ENCODE peak calls at places on chromosomes 4 and X, in seven cellular contexts. C is tibial nerve, E is cardiac muscle cell, F is foreskin fibroblast, Q is astrocyte of the cerebellum, Z is left ventricle myocardium inferior, L is psoas muscle. D is an unnamed sample.

GRCh38 chrX:72048515-72049455 is 82.9 kb downstream of the RTL5 start:
- DNase-seq in E (no peak), Z (no peak), F (no peak), C (no peak), Q (no peak), L (no peak), D (no peak)

GRCh38 chrX:153866302-153867019 is 19.5 kb downstream of the L1CAM start:
- DNase-seq in L (no peak), F (no peak), Q (no peak), C (no peak), E (no peak), Z (no peak), D (no peak)

GRCh38 chr4:74319506-74319905 is 11.2 kb downstream of the EPGN start:
- DNase-seq in F (no peak), Q (no peak), E (no peak), L (no peak), Z (no peak), C (no peak), D (no peak)

GRCh38 chr4:5810770-5811430 is 82.0 kb downstream of the CRMP1 start:
- DNase-seq in F (no peak), C (no peak), E (no peak), Q (no peak), Z (no peak), L (no peak), D (no peak)

GRCh38 chrX:21885568-21885967 is 29.8 kb downstream of the YY2 start:
- DNase-seq in Z (no peak), Q (peak; percentile 5), F (peak; percentile 45), L (no peak), E (peak; percentile 61), C (no peak), D (no peak)

GRCh38 chr4:134935320-134935719 is 733.7 kb upstream of the PABPC4L start:
- DNase-seq in C (peak; percentile 7), F (no peak), Z (no peak), L (no peak), E (peak; percentile 11), Q (no peak), D (no peak)

GRCh38 chrX:53280703-53281320 is 572 bp downstream of the IQSEC2 start:
- DNase-seq in Q (no peak), L (peak; percentile 83), F (peak; percentile 52), C (peak; percentile 56), E (peak; percentile 54), Z (peak; percentile 71), D (no peak)

GRCh38 chr4:8160233-8160560 is 1.6 kb upstream of the ABLIM2 start:
- DNase-seq in E (no peak), C (no peak), L (no peak), F (no peak), Z (no peak), Q (no peak), D (no peak)

GRCh38 chrX:13669246-13669689 is 16.3 kb downstream of the TCEANC start:
- DNase-seq in E (peak; percentile 95), Z (peak; percentile 18), C (peak; percentile 72), L (no peak), F (peak; percentile 77), Q (peak; percentile 95), D (no peak)

GRCh38 chr4:110516106-110516922 is 40.4 kb downstream of the ENPEP start:
- DNase-seq in F (peak; percentile 69), Z (peak; percentile 35), Q (no peak), C (peak; percentile 65), E (peak; percentile 75), L (peak; percentile 63), D (peak; percentile 31)

GRCh38 chr4:3418029-3418762 is 23.6 kb upstream of the HGFAC start:
- DNase-seq in Q (no peak), F (no peak), E (no peak), L (peak; percentile 70), Z (peak; percentile 18), C (no peak), D (no peak)

GRCh38 chr4:94304365-94304971 is 38.2 kb downstream of the HPGDS start:
- DNase-seq in C (peak; percentile 68), L (no peak), F (peak; percentile 60), E (peak; percentile 63), Z (no peak), Q (peak; percentile 12), D (no peak)

GRCh38 chr4:55336138-55337034 is 9.7 kb upstream of the SRD5A3 start:
- DNase-seq in Z (no peak), F (no peak), L (no peak), E (no peak), C (no peak), Q (no peak), D (no peak)

GRCh38 chr4:180197471-180197870 is 2045.7 kb upstream of the TENM3 start:
- DNase-seq in Q (no peak), F (no peak), L (no peak), E (no peak), Z (no peak), C (no peak), D (no peak)

GRCh38 chr4:113823291-113823659 is 61.7 kb upstream of the CAMK2D start:
- DNase-seq in F (no peak), L (no peak), Q (peak; percentile 31), E (no peak), Z (no peak), C (no peak), D (no peak)

GRCh38 chr4:1763550-1764080 is 29.5 kb upstream of the FGFR3 start:
- DNase-seq in L (no peak), Q (peak; percentile 23), F (peak; percentile 72), C (peak; percentile 11), Z (no peak), E (peak; percentile 62), D (no peak)

GRCh38 chr4:17511950-17512795 is at the start of gene QDPR:
- DNase-seq in C (peak; percentile 20), E (peak; percentile 76), Z (peak; percentile 86), F (peak; percentile 93), L (peak; percentile 91), Q (no peak), D (peak; percentile 52)

GRCh38 chrX:37686348-37686736 is 751 bp downstream of the XK start:
- DNase-seq in F (no peak), L (no peak), Z (no peak), C (no peak), Q (no peak), E (no peak), D (no peak)

GRCh38 chrX:47190445-47191269 is 3.0 kb upstream of the UBA1 start:
- DNase-seq in Q (peak; percentile 80), L (peak; percentile 94), Z (peak; percentile 82), F (peak; percentile 95), C (peak; percentile 70), E (peak; percentile 95), D (peak; percentile 56)

GRCh38 chrX:49627030-49627777 is 28.4 kb downstream of the GAGE1 start:
- DNase-seq in Z (peak; percentile 12), Q (no peak), E (peak; percentile 9), L (no peak), F (peak; percentile 2), C (no peak), D (no peak)

GRCh38 chr4:184857446-184858121 is 31.8 kb upstream of the ACSL1 start:
- DNase-seq in L (no peak), E (no peak), C (no peak), Z (no peak), F (no peak), Q (no peak), D (no peak)

GRCh38 chrX:117397846-117398245 is 718.8 kb downstream of the KLHL13 start:
- DNase-seq in Q (no peak), Z (no peak), E (no peak), F (peak; percentile 3), C (no peak), L (no peak), D (no peak)

GRCh38 chrX:103002576-103002975 is 61.4 kb downstream of the BEX1 start:
- DNase-seq in E (peak; percentile 6), L (no peak), Q (peak; percentile 2), Z (no peak), C (no peak), F (no peak), D (no peak)

GRCh38 chrX:38109042-38109904 is 102.9 kb downstream of the SYTL5 start:
- DNase-seq in E (no peak), F (no peak), C (no peak), L (no peak), Z (no peak), Q (no peak), D (no peak)

GRCh38 chr4:45453258-45453841 is 670.5 kb downstream of the GABRG1 start:
- DNase-seq in C (no peak), F (no peak), E (peak; percentile 37), Z (no peak), L (no peak), Q (peak; percentile 29), D (no peak)
- TF ChIP-seq CTCF in C (peak; percentile 41), F (no peak), E (peak; percentile 57), Z (peak; percentile 64), L (no peak), Q (peak; percentile 75), D (peak; percentile 33)

GRCh38 chrX:106177106-106177981 is 9.2 kb downstream of the PWWP3B start:
- DNase-seq in E (peak; percentile 87), C (peak; percentile 8), Z (peak; percentile 64), L (peak; percentile 82), F (peak; percentile 75), Q (peak; percentile 54), D (peak; percentile 27)

GRCh38 chrX:106177982-106178321 is 9.8 kb downstream of the PWWP3B start:
- DNase-seq in Z (no peak), L (no peak), C (no peak), F (no peak), Q (no peak), E (peak; percentile 13), D (no peak)

GRCh38 chrX:106178826-106179225 is 10.7 kb downstream of the PWWP3B start:
- DNase-seq in C (no peak), Z (no peak), E (peak; percentile 57), Q (peak; percentile 8), L (no peak), F (peak; percentile 44), D (no peak)
- TF ChIP-seq CTCF in C (no peak), Z (no peak), E (peak; percentile 18), Q (peak; percentile 19), L (no peak), F (no peak), D (no peak)

GRCh38 chr4:169270810-169271691 is at the start of gene SH3RF1:
- DNase-seq in E (peak; percentile 94), Z (peak; percentile 92), F (peak; percentile 97), C (peak; percentile 87), L (peak; percentile 94), Q (no peak), D (peak; percentile 85)
- TF ChIP-seq CTCF in E (peak; percentile 22), Z (peak; percentile 51), F (no peak), C (peak; percentile 8), L (peak; percentile 44), Q (peak; percentile 30), D (no peak)

DNA sequence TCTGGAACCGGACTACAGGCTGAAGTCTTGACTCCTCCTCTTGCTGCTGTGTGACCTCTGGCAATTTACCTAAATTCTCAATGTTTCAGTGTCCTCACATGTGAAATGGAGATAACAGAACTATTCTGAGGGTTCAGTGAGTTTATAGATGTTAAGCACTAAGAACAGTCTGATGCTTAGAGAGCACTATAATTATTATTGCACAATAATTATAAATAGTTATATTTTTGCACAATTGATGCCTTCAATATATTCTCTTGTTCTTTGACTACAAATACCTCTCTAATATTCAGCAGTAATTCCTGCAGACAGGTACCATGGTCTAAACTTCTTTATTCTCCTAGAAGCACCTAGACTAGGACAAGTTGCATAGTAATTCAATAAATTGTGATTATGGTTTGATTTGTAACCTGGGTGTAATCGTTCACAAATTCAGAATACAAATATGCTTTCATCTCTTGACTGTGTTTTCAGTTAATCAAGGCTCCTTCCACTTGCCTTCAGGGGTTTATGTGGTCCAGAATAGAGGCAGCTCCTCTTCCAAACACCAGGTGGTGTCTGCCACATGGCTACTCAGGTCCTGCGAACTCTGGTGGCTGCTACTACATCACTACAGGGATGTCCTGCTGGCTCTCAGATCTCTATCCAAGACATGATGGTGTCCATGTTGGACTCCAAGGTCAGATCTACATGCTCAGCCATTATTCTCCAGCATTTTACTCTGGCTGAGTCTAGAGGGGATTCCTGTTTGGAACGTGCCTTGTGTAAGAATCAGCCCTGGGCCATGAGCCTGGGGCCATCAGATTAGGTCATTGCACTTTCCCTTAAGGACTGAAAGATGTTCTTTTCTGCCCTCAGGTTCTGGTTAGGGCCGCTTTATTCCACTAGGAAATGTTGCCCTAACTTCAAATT is 103.4 kb downstream of the QRFPR start:
- DNase-seq in F (no peak), E (no peak), Q (no peak), L (no peak), Z (no peak), C (no peak), D (no peak)
- TF ChIP-seq CTCF in F (peak; percentile 29), E (no peak), Q (no peak), L (no peak), Z (peak; percentile 40), C (no peak), D (no peak)